ENCODE peak calls at places on chromosomes 7 and 10, in seven cellular contexts. I is right lobe of liver, E is thoracic aorta, X is lower lobe of right lung, F is right cardiac atrium, L is fibroblast of pulmonary artery, C is pancreas. M is an unnamed sample.

GRCh38 chr7:132757778-132758177 is 181.5 kb upstream of the PLXNA4 start:
- DNase-seq in F (no peak), I (no peak), X (no peak), C (no peak), E (no peak), L (no peak), M (peak)

GRCh38 chr10:86079088-86079487 is 287.5 kb downstream of the GRID1 start:
- DNase-seq in E (no peak), C (no peak), L (no peak), I (no peak), F (no peak), X (no peak), M (peak)

GRCh38 chr10:87590705-87591588 is 68.7 kb upstream of the PAPSS2 start:
- DNase-seq in E (no peak), X (no peak), I (no peak), F (no peak), C (no peak), L (no peak), M (peak)

GRCh38 chr7:103132995-103133688 is 15.8 kb downstream of the NAPEPLD start:
- DNase-seq in E (no peak), L (no peak), C (no peak), F (no peak), X (no peak), I (no peak), M (no peak)

GRCh38 chr10:78470267-78471103 is 436.8 kb downstream of the RPS24 start:
- DNase-seq in C (no peak), F (peak), L (no peak), E (no peak), X (no peak), I (no peak), M (peak)

GRCh38 chr7:117072620-117073118 is 119.4 kb downstream of the ST7 start:
- DNase-seq in X (peak), I (peak), C (peak), F (peak), L (peak), E (peak), M (peak)

GRCh38 chr7:129315916-129316315 is 91.1 kb downstream of the AHCYL2 start:
- DNase-seq in E (no peak), I (no peak), C (no peak), X (no peak), L (peak), F (peak), M (no peak)

GRCh38 chr10:37240223-37240622 is 114.8 kb downstream of the ANKRD30A start:
- DNase-seq in I (no peak), F (no peak), C (no peak), E (no peak), X (no peak), L (no peak), M (no peak)

GRCh38 chr10:69635428-69636272 is 5.6 kb downstream of the FAM241B start:
- DNase-seq in E (no peak), L (no peak), I (no peak), C (no peak), F (no peak), X (no peak), M (no peak)

GRCh38 chr7:91759205-91759863 is 121.2 kb downstream of the MTERF1 start:
- DNase-seq in F (no peak), X (peak), C (peak), E (no peak), I (no peak), L (peak), M (peak)

GRCh38 chr7:91883676-91884362 is 3.3 kb upstream of the MTERF1 start:
- DNase-seq in C (no peak), X (peak), I (no peak), F (no peak), E (no peak), L (no peak), M (no peak)

GRCh38 chr7:19442016-19442785 is 266.6 kb downstream of the POLR1F start:
- DNase-seq in X (no peak), E (no peak), C (no peak), F (no peak), L (peak), I (no peak), M (peak)

GRCh38 chr10:5476918-5477525 is 22.3 kb downstream of the CALML5 start:
- DNase-seq in I (no peak), L (no peak), C (no peak), E (no peak), X (no peak), F (no peak), M (peak)

GRCh38 chr10:31288961-31289360 is 30.1 kb upstream of the ZEB1 start:
- DNase-seq in I (no peak), C (no peak), F (no peak), L (no peak), X (no peak), E (no peak), M (peak)

GRCh38 chr10:16195178-16195769 is 241.5 kb upstream of the PTER start:
- DNase-seq in I (no peak), X (no peak), F (no peak), E (no peak), L (no peak), C (no peak), M (no peak)

GRCh38 chr10:5584895-5585516 is 60.2 kb downstream of the CALML3 start:
- DNase-seq in F (no peak), L (peak), C (no peak), I (no peak), X (peak), E (no peak), M (peak)

GRCh38 chr10:118107541-118107940 is 60.8 kb upstream of the RAB11FIP2 start:
- DNase-seq in I (no peak), L (no peak), E (no peak), X (no peak), C (no peak), F (no peak), M (no peak)

GRCh38 chr10:84574101-84574500 is 245.7 kb downstream of the CCSER2 start:
- DNase-seq in I (no peak), C (no peak), E (no peak), X (no peak), F (no peak), L (no peak), M (no peak)

GRCh38 chr7:13024323-13024722 is 336.9 kb downstream of the ARL4A start:
- DNase-seq in C (no peak), F (no peak), E (no peak), L (peak), I (no peak), X (no peak), M (peak)

GRCh38 chr7:40608321-40609075 is 473.7 kb downstream of the SUGCT start:
- DNase-seq in F (no peak), C (no peak), I (no peak), L (no peak), X (no peak), E (no peak), M (no peak)

GRCh38 chr10:104339469-104340098 is 1.3 kb upstream of the ITPRIP start:
- DNase-seq in I (peak), E (no peak), X (no peak), C (peak), F (peak), L (peak), M (peak)

GRCh38 chr7:36366005-36366583 is 23.6 kb upstream of the ANLN start:
- DNase-seq in X (no peak), I (no peak), F (no peak), L (no peak), E (no peak), C (no peak), M (no peak)

GRCh38 chr10:33198610-33199009 is 135.9 kb downstream of the NRP1 start:
- DNase-seq in I (no peak), L (no peak), F (no peak), C (no peak), E (no peak), X (no peak), M (no peak)

GRCh38 chr7:124009321-124009720 is 23.5 kb downstream of the TMEM229A start:
- DNase-seq in I (no peak), C (no peak), E (no peak), F (no peak), L (no peak), X (no peak), M (no peak)

GRCh38 chr7:7274782-7275181 is 92.4 kb downstream of the C1GALT1 start:
- DNase-seq in E (no peak), L (no peak), C (no peak), F (no peak), I (no peak), X (no peak), M (peak)

GRCh38 chr10:44986670-44987069 is 8.1 kb upstream of the DEPP1 start:
- DNase-seq in L (peak), F (no peak), E (no peak), C (no peak), I (no peak), X (no peak), M (no peak)

GRCh38 chr7:22219739-22220493 is 137.0 kb downstream of the RAPGEF5 start:
- DNase-seq in C (no peak), E (no peak), I (no peak), X (no peak), F (no peak), L (peak), M (no peak)

GRCh38 chr10:89556590-89556989 is 21.2 kb upstream of the SLC16A12 start:
- DNase-seq in X (no peak), I (no peak), C (no peak), L (peak), E (no peak), F (no peak), M (peak)

GRCh38 chr10:108003061-108003460 is 838.6 kb upstream of the SORCS1 start:
- DNase-seq in X (no peak), F (no peak), L (no peak), E (no peak), I (no peak), C (no peak), M (no peak)

GRCh38 chr10:49688920-49689319 is 9.5 kb downstream of the C10orf53 start:
- DNase-seq in E (no peak), I (no peak), L (no peak), C (no peak), X (no peak), F (no peak), M (no peak)

GRCh38 chr10:69048103-69048502 is 39.8 kb upstream of the SRGN start:
- DNase-seq in I (no peak), X (peak), L (no peak), E (no peak), C (no peak), F (peak), M (peak)

GRCh38 chr10:86961481-86962091 is 3.2 kb downstream of the SNCG start:
- DNase-seq in F (peak), X (no peak), C (no peak), E (peak), I (peak), L (no peak), M (peak)

GRCh38 chr7:35725280-35725680 is 30.3 kb upstream of the HERPUD2 start:
- DNase-seq in E (no peak), C (no peak), L (no peak), F (no peak), X (no peak), I (no peak), M (no peak)

GRCh38 chr7:26860361-26860760 is 4.0 kb downstream of the SKAP2 start:
- DNase-seq in E (no peak), X (no peak), I (no peak), L (no peak), C (no peak), F (no peak), M (peak)

GRCh38 chr10:112953075-112953501 is 3.0 kb downstream of the TCF7L2 start:
- DNase-seq in E (no peak), X (peak), C (peak), L (peak), F (peak), I (peak), M (no peak)

GRCh38 chr10:23695825-23696420 is 257.0 kb downstream of the OTUD1 start:
- DNase-seq in F (no peak), E (no peak), X (no peak), L (no peak), I (no peak), C (no peak), M (no peak)
- H3K4me3 ChIP-seq in F (no peak), E (no peak), X (no peak), L (no peak), I (no peak), C (no peak), M (no peak)

DNA sequence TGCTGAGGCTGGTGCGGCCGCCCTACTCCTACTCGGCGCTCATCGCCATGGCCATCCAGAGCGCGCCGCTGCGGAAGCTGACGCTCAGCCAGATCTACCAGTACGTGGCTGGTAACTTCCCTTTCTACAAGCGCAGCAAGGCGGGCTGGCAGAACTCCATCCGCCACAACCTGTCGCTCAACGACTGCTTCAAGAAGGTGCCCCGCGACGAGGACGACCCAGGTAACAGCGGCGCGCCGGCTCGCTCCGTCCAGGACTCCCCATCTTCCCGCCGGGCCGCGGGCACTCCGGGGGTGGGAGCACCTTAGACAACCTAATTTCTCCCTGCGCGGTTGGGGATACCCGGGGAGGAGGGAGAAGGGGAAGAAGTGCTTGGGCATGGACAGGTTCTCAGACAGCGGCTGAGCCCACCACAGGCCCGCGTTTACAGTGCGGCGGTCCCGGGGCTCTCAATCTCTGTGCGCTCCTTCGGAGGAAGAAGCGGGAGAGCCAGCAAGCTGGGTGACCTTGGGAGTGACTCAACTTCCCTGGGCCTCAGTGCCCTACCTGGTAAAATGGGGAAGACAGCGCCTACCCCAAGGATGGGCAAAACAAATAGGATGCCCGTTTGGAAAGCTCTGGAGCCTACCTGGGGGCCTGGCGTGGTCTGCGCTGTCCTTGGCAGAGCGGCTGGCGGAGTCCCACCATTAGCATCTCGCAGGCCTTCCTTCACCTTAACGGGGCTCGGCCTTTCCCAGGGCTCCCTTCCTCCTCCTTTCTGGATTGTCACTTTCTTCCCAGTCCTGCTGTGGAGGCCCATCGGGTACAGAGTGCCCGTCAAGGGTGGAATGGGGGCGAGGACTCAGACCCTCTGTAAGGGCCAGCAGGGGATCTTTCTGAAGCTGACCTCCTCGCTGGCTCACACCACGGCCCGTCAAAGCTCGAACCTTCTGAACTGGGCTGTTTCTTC is 852 bp downstream of the FOXI2 start:
- DNase-seq in F (peak), E (no peak), I (no peak), L (no peak), X (no peak), C (no peak), M (no peak)
- H3K4me3 ChIP-seq in F (no peak), E (no peak), I (no peak), L (no peak), X (peak), C (no peak), M (no peak)

GRCh38 chr10:17675638-17676037 is 31.7 kb downstream of the STAM start:
- DNase-seq in L (no peak), X (no peak), E (no peak), C (no peak), F (no peak), I (no peak), M (peak)

GRCh38 chr10:17671307-17671706 is 27.4 kb downstream of the STAM start:
- DNase-seq in L (peak), F (no peak), E (no peak), C (no peak), I (no peak), X (no peak), M (no peak)

GRCh38 chr10:17676919-17677318 is 33.0 kb downstream of the STAM start:
- DNase-seq in C (no peak), F (no peak), E (no peak), I (no peak), L (no peak), X (no peak), M (no peak)

GRCh38 chr10:17669185-17669872 is 25.4 kb downstream of the STAM start:
- DNase-seq in C (no peak), L (no peak), E (no peak), X (no peak), F (no peak), I (no peak), M (no peak)

DNA sequence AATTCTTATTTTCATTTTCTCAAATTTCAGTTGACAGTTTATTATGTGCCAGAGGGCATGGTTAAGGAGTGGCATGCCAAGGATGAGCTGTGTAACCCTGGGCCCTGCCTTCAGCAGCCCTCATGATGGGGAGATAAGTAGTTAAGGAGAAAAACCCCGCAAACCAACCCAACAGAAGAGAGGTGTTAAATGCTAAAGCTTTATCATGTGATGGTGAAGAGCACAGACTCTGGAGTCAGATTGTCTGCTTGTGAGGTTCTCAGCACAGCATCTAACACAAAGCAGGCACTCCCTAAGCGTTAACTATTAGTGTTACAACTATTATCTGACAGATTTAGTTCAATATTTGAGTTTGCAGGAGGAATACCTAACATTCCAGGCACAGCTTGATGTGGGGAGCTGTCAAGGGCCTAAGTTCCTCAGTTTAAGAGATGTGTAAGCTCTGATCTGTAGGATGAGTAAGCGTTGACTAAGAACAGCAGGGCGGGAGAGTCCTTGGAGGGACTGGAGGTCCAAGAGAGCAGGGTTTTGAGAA is 29.6 kb downstream of the STAM start:
- DNase-seq in C (no peak), X (no peak), I (no peak), F (no peak), L (peak), E (no peak), M (peak)
- H3K4me3 ChIP-seq in C (no peak), X (no peak), I (no peak), F (no peak), L (no peak), E (no peak), M (no peak)

DNA sequence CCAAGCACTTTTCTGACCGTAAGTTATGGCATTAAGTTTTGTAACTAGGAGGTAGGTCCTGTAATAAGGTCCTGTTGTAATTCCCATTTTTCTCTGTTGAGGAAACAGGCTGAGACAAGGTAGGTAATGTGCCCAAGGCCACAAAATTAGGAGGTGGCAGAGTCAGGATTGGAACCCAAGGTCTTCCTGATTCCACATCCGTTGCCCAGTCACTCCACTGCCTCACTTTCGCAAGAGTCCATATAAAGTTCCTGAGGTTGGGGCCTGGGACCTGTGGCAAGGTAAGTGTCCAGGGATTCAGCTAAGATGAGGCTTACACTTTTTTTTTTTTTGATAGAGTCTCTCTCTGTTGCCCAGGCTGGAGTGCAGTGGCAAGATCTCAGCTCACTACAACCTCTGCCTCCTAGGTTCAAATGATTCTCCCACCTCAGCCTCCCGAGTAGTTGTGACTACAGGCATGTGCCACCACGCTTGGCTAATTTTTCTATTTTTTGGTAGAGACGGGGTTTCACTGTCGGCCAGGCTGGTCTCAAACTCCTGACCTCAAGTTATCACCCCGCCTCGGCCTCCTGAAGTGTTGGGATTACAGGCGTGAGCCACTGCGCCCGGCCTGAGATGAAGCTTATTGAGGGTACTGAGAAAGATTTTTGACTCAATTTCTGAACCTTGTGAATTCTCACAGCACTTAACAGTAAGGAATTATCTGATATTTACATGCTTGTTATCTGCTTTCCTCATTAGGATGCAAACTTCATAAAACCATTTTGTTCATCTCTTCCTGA is 20.3 kb upstream of the GNA12 start:
- DNase-seq in E (no peak), X (no peak), C (no peak), F (no peak), L (no peak), I (no peak), M (no peak)
- H3K4me3 ChIP-seq in E (peak), X (no peak), C (no peak), F (no peak), L (peak), I (no peak), M (no peak)

GRCh38 chr7:80139179-80139578 is 4.5 kb downstream of the GNAI1 start:
- DNase-seq in I (no peak), L (no peak), F (no peak), X (no peak), E (no peak), C (no peak), M (no peak)
- H3K4me3 ChIP-seq in I (no peak), L (no peak), F (no peak), X (no peak), E (no peak), C (no peak), M (no peak)